ENCODE peak calls at places on chromosome 17, in eight cellular contexts. P is CD4-positive, alpha-beta T cell; D is Right ventricle myocardium superior; C is naive thymus-derived CD4-positive, alpha-beta T cell; R is left colon; Y is activated naive CD4-positive, alpha-beta T cell treated with anti-CD3 and anti-CD28 coated beads, Interleukin-2, amount 50 U/mL, for 72 hours; U is activated CD8-positive, alpha-beta memory T cell treated with anti-CD3 and anti-CD28 coated beads, Interleukin-2, amount 10 ng/mL, durations not matched to agents 7 days and 5 days; J is RWPE2. M is an unnamed sample.

GRCh38 chr17:1222321-1222720 is 42.5 kb upstream of the ABR start:
- ATAC-seq in Y (no peak), D (no peak), R (no peak), C (no peak), P (no peak), U (no peak), J (peak), M (peak)

GRCh38 chr17:58332720-58333395 is 4.3 kb upstream of the TSPOAP1 start:
- ATAC-seq in U (no peak), P (no peak), R (no peak), C (no peak), J (no peak), D (no peak), Y (no peak), M (no peak)

GRCh38 chr17:28613916-28614315 is at the start of gene RSKR:
- ATAC-seq in Y (no peak), R (no peak), P (no peak), J (no peak), C (no peak), U (no peak), D (no peak), M (no peak)

GRCh38 chr17:17140590-17140980 is 65.5 kb downstream of the PLD6 start:
- ATAC-seq in R (no peak), P (no peak), U (no peak), C (no peak), Y (no peak), D (no peak), J (peak), M (peak)

GRCh38 chr17:42107597-42108576 is 4.6 kb downstream of the DHX58 start:
- ATAC-seq in Y (peak), P (peak), J (peak), R (peak), C (peak), U (peak), D (peak), M (peak)

GRCh38 chr17:82328994-82329507 is 4.5 kb downstream of the SECTM1 start:
- ATAC-seq in D (no peak), P (no peak), C (no peak), Y (no peak), J (no peak), U (no peak), R (no peak), M (no peak)

GRCh38 chr17:38738686-38739085 is 8.5 kb downstream of the CISD3 start:
- ATAC-seq in Y (no peak), C (no peak), J (no peak), D (no peak), U (no peak), R (no peak), P (no peak), M (no peak)

GRCh38 chr17:39916918-39917317 is 1.5 kb downstream of the GSDMB start:
- ATAC-seq in C (no peak), R (peak), J (no peak), D (no peak), P (no peak), Y (no peak), U (no peak), M (no peak)

GRCh38 chr17:20074489-20074888 is 65.3 kb downstream of the SPECC1 start:
- ATAC-seq in R (no peak), Y (no peak), U (no peak), P (no peak), C (peak), D (peak), J (no peak), M (no peak)

GRCh38 chr17:42460371-42460770 is 1.7 kb downstream of the ATP6V0A1 start:
- ATAC-seq in C (no peak), J (no peak), P (no peak), R (no peak), Y (no peak), D (no peak), U (no peak), M (no peak)

GRCh38 chr17:28228109-28228840 is 90.7 kb upstream of the TMEM97 start:
- ATAC-seq in R (peak), J (peak), U (no peak), C (no peak), P (peak), Y (peak), D (peak), M (peak)

GRCh38 chr17:16507918-16508533 is 16.0 kb upstream of the LRRC75A start:
- ATAC-seq in R (peak), J (peak), Y (no peak), D (no peak), C (no peak), U (no peak), P (no peak), M (peak)

GRCh38 chr17:43368740-43369506 is 29.9 kb upstream of the ARL4D start:
- ATAC-seq in J (peak), D (peak), C (peak), P (peak), R (peak), Y (peak), U (peak), M (peak)

GRCh38 chr17:17902357-17902756 is 65.6 kb upstream of the SREBF1 start:
- ATAC-seq in Y (no peak), R (no peak), P (no peak), D (no peak), U (no peak), C (no peak), J (no peak), M (no peak)

GRCh38 chr17:73588291-73589095 is 55.8 kb downstream of the SDK2 start:
- ATAC-seq in U (no peak), P (no peak), C (no peak), Y (no peak), J (no peak), R (no peak), D (no peak), M (peak)

GRCh38 chr17:45149037-45149668 is 878 bp downstream of the HEXIM1 start:
- ATAC-seq in C (peak), R (peak), Y (peak), D (peak), U (peak), J (peak), P (peak), M (peak)

GRCh38 chr17:40501499-40501911 is at the start of gene TNS4:
- ATAC-seq in U (no peak), D (no peak), R (peak), P (no peak), Y (no peak), J (peak), C (no peak), M (peak)

GRCh38 chr17:6580628-6581027 is 24.3 kb upstream of the PITPNM3 start:
- ATAC-seq in P (no peak), U (no peak), R (peak), C (no peak), Y (no peak), D (no peak), J (no peak), M (no peak)

GRCh38 chr17:55356440-55357328 is 65.0 kb downstream of the MMD start:
- ATAC-seq in U (peak), C (peak), P (peak), R (peak), D (peak), J (peak), Y (peak), M (peak)

GRCh38 chr17:4665027-4665426 is 23.5 kb upstream of the ALOX15 start:
- ATAC-seq in R (peak), U (no peak), J (peak), C (no peak), Y (no peak), D (peak), P (no peak), M (no peak)

GRCh38 chr17:65156185-65156834 is 19.1 kb downstream of the RGS9 start:
- ATAC-seq in C (no peak), J (no peak), P (no peak), U (no peak), R (peak), D (peak), Y (no peak), M (no peak)

GRCh38 chr17:16108858-16109257 is 106.5 kb downstream of the NCOR1 start:
- ATAC-seq in U (no peak), D (no peak), R (no peak), C (no peak), P (no peak), J (no peak), Y (no peak), M (no peak)

GRCh38 chr17:68785565-68786486 is 169.4 kb downstream of the ABCA8 start:
- ATAC-seq in J (peak), P (no peak), Y (no peak), U (no peak), C (no peak), R (no peak), D (no peak), M (no peak)

GRCh38 chr17:65530158-65530984 is 31.1 kb downstream of the AXIN2 start:
- ATAC-seq in D (peak), Y (no peak), U (no peak), R (no peak), C (no peak), J (no peak), P (no peak), M (peak)